ENCODE peak calls at places on chromosomes 3 and 15, in five cellular contexts. One of them, this sample, is unnamed.
A peak's percentile ranks its signal among the peaks of the same experiment; 100 is the strongest.

GRCh38 chr3:159764211-159765024 is 224.2 kb upstream of the IL12A start:
- DNase-seq in thyroid gland: no peak
- DNase-seq in endothelial cell of umbilical vein: no peak
- DNase-seq in heart left ventricle: peak; percentile 82
- DNase-seq in uterus: no peak
- DNase-seq in this sample: no peak

GRCh38 chr3:73999501-73999900 is 374.8 kb upstream of the PDZRN3 start:
- DNase-seq in uterus: no peak
- DNase-seq in thyroid gland: no peak
- DNase-seq in endothelial cell of umbilical vein: no peak
- DNase-seq in heart left ventricle: no peak
- DNase-seq in this sample: no peak

GRCh38 chr3:120103276-120103675 is 9.0 kb upstream of the GSK3B start:
- DNase-seq in uterus: no peak
- DNase-seq in endothelial cell of umbilical vein: no peak
- DNase-seq in heart left ventricle: no peak
- DNase-seq in thyroid gland: no peak
- DNase-seq in this sample: no peak

GRCh38 chr3:187929115-187929828 is 184.0 kb upstream of the BCL6 start:
- DNase-seq in endothelial cell of umbilical vein: no peak
- DNase-seq in uterus: no peak
- DNase-seq in heart left ventricle: no peak
- DNase-seq in thyroid gland: no peak
- DNase-seq in this sample: no peak

GRCh38 chr15:29139540-29140459 is 129.8 kb downstream of the NSMCE3 start:
- DNase-seq in thyroid gland: peak; percentile 60
- DNase-seq in heart left ventricle: no peak
- DNase-seq in uterus: no peak
- DNase-seq in endothelial cell of umbilical vein: peak; percentile 33
- DNase-seq in this sample: peak; percentile 45

GRCh38 chr15:37148714-37149113 is 48.4 kb upstream of the MEIS2 start:
- DNase-seq in uterus: no peak
- DNase-seq in heart left ventricle: no peak
- DNase-seq in endothelial cell of umbilical vein: no peak
- DNase-seq in thyroid gland: no peak
- DNase-seq in this sample: no peak

GRCh38 chr3:140994316-140994715 is 52.7 kb downstream of the SLC25A36 start:
- DNase-seq in thyroid gland: no peak
- DNase-seq in endothelial cell of umbilical vein: no peak
- DNase-seq in uterus: no peak
- DNase-seq in heart left ventricle: no peak
- DNase-seq in this sample: no peak

GRCh38 chr3:52817860-52818259 is 12.6 kb downstream of the ITIH4 start:
- DNase-seq in uterus: no peak
- DNase-seq in endothelial cell of umbilical vein: no peak
- DNase-seq in thyroid gland: no peak
- DNase-seq in heart left ventricle: no peak
- DNase-seq in this sample: no peak

GRCh38 chr3:164267031-164267430 is 811.3 kb downstream of the SI start:
- DNase-seq in heart left ventricle: no peak
- DNase-seq in uterus: no peak
- DNase-seq in endothelial cell of umbilical vein: no peak
- DNase-seq in thyroid gland: no peak
- DNase-seq in this sample: no peak

GRCh38 chr15:32818758-32819405 is 101.1 kb downstream of the GREM1 start:
- DNase-seq in uterus: peak; percentile 38
- DNase-seq in thyroid gland: peak; percentile 8
- DNase-seq in endothelial cell of umbilical vein: no peak
- DNase-seq in heart left ventricle: no peak
- DNase-seq in this sample: no peak

GRCh38 chr3:44130249-44130648 is 111.4 kb upstream of the TOPAZ1 start:
- DNase-seq in heart left ventricle: no peak
- DNase-seq in endothelial cell of umbilical vein: no peak
- DNase-seq in uterus: no peak
- DNase-seq in thyroid gland: no peak
- DNase-seq in this sample: no peak

GRCh38 chr15:62896380-62896866 is 146.1 kb upstream of the TPM1 start:
- DNase-seq in endothelial cell of umbilical vein: no peak
- DNase-seq in uterus: no peak
- DNase-seq in heart left ventricle: no peak
- DNase-seq in thyroid gland: no peak
- DNase-seq in this sample: no peak

GRCh38 chr3:67686067-67686466 is 31.7 kb upstream of the SUCLG2 start:
- DNase-seq in thyroid gland: no peak
- DNase-seq in heart left ventricle: no peak
- DNase-seq in uterus: no peak
- DNase-seq in endothelial cell of umbilical vein: no peak
- DNase-seq in this sample: no peak

GRCh38 chr15:51374131-51374530 is 32.7 kb downstream of the GLDN start:
- DNase-seq in endothelial cell of umbilical vein: no peak
- DNase-seq in thyroid gland: no peak
- DNase-seq in uterus: no peak
- DNase-seq in heart left ventricle: no peak
- DNase-seq in this sample: no peak

GRCh38 chr15:36617529-36618196 is 38.2 kb downstream of the CDIN1 start:
- DNase-seq in thyroid gland: no peak
- DNase-seq in endothelial cell of umbilical vein: no peak
- DNase-seq in heart left ventricle: no peak
- DNase-seq in uterus: no peak
- DNase-seq in this sample: no peak

GRCh38 chr3:4930501-4930900 is 48.7 kb upstream of the BHLHE40 start:
- DNase-seq in heart left ventricle: no peak
- DNase-seq in endothelial cell of umbilical vein: no peak
- DNase-seq in thyroid gland: no peak
- DNase-seq in uterus: no peak
- DNase-seq in this sample: no peak

GRCh38 chr3:88180398-88180999 is 30.7 kb downstream of the C3orf38 start:
- DNase-seq in thyroid gland: no peak
- DNase-seq in endothelial cell of umbilical vein: peak; percentile 48
- DNase-seq in heart left ventricle: no peak
- DNase-seq in uterus: no peak
- DNase-seq in this sample: peak; percentile 53

GRCh38 chr3:71305246-71306206 is 278.0 kb downstream of the FOXP1 start:
- DNase-seq in uterus: no peak
- DNase-seq in thyroid gland: peak; percentile 71
- DNase-seq in heart left ventricle: peak; percentile 42
- DNase-seq in endothelial cell of umbilical vein: peak; percentile 71
- DNase-seq in this sample: no peak

GRCh38 chr15:64068133-64068532 is 21.8 kb upstream of the DAPK2 start:
- DNase-seq in uterus: no peak
- DNase-seq in endothelial cell of umbilical vein: no peak
- DNase-seq in heart left ventricle: no peak
- DNase-seq in thyroid gland: no peak
- DNase-seq in this sample: no peak

GRCh38 chr15:64070106-64070505 is 23.5 kb downstream of the CIAO2A start:
- DNase-seq in uterus: no peak
- DNase-seq in endothelial cell of umbilical vein: no peak
- DNase-seq in heart left ventricle: no peak
- DNase-seq in thyroid gland: no peak
- DNase-seq in this sample: peak; percentile 10

GRCh38 chr15:64070965-64071851 is 22.4 kb downstream of the CIAO2A start:
- DNase-seq in uterus: peak; percentile 85
- DNase-seq in endothelial cell of umbilical vein: peak; percentile 86
- DNase-seq in thyroid gland: peak; percentile 42
- DNase-seq in heart left ventricle: peak; percentile 38
- DNase-seq in this sample: peak; percentile 29

GRCh38 chr15:64071931-64072765 is 21.5 kb downstream of the CIAO2A start:
- DNase-seq in endothelial cell of umbilical vein: no peak
- DNase-seq in thyroid gland: no peak
- DNase-seq in heart left ventricle: no peak
- DNase-seq in uterus: no peak
- DNase-seq in this sample: no peak

DNA sequence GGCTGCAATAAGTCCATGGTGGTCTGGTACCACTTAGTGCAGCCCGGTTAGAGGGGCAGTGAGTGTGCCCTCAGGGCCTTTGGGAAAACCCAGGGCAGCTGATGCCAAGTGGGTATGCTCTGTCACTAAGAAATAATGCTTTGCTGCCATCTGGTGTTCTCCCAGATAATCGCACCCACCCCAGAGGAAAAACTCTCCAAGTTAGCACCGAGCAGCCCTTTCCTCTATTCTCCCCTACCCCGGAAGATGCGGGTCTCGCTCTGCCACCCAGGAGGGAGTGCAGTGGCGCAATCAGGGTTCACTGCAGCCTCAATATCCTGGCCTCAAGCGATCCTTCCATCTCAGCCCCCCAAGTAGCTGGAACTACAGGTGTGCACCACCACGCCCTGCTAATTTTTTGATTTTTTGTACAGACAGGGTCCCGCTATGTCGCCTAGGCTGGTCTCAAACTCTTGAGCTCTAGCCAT is 21.3 kb upstream of the DAPK2 start:
- DNase-seq in heart left ventricle: peak; percentile 52
- DNase-seq in thyroid gland: peak; percentile 66
- DNase-seq in endothelial cell of umbilical vein: peak; percentile 64
- DNase-seq in uterus: peak; percentile 63
- DNase-seq in this sample: peak; percentile 78
- TF ChIP-seq POLR2A in heart left ventricle: no peak
- TF ChIP-seq POLR2A in thyroid gland: no peak
- TF ChIP-seq POLR2A in endothelial cell of umbilical vein: no peak
- TF ChIP-seq POLR2A in uterus: no peak
- TF ChIP-seq POLR2A in this sample: no peak

GRCh38 chr3:47512416-47513124 is 942 bp downstream of the ELP6 start:
- DNase-seq in endothelial cell of umbilical vein: peak; percentile 56
- DNase-seq in uterus: peak; percentile 34
- DNase-seq in thyroid gland: peak; percentile 28
- DNase-seq in heart left ventricle: no peak
- DNase-seq in this sample: peak; percentile 57
- TF ChIP-seq POLR2A in endothelial cell of umbilical vein: no peak
- TF ChIP-seq POLR2A in uterus: no peak
- TF ChIP-seq POLR2A in thyroid gland: no peak
- TF ChIP-seq POLR2A in heart left ventricle: no peak
- TF ChIP-seq POLR2A in this sample: no peak

DNA sequence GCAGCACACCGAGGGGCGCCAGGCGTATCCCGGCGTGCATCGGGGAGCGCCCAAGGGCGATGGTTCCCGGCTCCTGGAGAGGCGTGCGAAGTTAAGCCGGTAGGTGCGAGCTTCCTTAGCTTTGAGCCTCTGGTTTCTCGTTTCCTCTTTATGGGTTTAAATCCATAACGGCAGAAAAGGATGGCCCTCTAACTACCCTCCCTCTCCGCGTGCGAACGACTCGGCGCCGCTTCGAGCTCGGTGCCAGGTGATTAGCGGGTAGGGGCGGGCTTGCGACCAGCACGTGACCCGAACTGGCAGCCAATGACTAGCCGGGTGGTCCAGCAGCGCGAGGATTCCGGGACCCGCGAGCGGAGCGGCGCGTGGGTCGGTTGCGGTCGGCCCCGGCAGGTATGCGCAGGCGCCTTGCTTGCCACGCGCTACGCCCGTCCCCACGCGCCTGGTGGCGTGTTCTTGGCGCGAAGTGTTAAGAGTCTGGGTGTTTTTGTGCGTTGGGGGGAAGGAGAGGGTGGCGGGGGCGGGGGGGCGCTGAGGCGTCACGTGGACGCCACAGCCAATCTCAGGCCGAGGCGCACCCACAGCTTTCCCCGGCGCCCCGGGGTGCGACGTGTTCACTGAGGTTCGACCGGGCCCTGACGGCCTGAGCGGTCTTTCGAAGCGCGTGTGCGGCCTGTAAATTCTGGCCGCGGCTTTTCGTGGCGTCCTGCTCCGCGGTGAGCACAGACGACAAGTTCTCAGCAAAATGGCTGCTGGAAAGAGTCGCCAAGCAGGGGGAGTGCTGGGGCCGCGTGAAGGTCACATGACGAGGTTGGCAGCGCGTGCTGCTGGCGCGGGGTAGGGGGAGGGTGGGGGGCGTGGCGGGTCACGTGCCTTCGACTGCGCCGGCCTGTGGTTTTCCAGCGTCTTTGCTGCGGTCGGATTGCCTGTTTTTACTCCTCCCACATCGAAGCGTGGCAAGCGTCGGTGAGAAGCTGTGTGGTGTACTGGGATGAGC is 38.7 kb upstream of the MGA start:
- DNase-seq in thyroid gland: peak; percentile 79
- DNase-seq in uterus: peak; percentile 82
- DNase-seq in heart left ventricle: peak; percentile 84
- DNase-seq in endothelial cell of umbilical vein: peak; percentile 80
- DNase-seq in this sample: peak; percentile 86
- TF ChIP-seq POLR2A in thyroid gland: peak; percentile 19
- TF ChIP-seq POLR2A in uterus: no peak
- TF ChIP-seq POLR2A in heart left ventricle: peak; percentile 20
- TF ChIP-seq POLR2A in endothelial cell of umbilical vein: peak; percentile 22
- TF ChIP-seq POLR2A in this sample: peak; percentile 26

GRCh38 chr3:193840111-193840641 is 247.2 kb downstream of the OPA1 start:
- DNase-seq in endothelial cell of umbilical vein: no peak
- DNase-seq in heart left ventricle: no peak
- DNase-seq in uterus: no peak
- DNase-seq in thyroid gland: no peak
- DNase-seq in this sample: no peak
- TF ChIP-seq POLR2A in endothelial cell of umbilical vein: no peak
- TF ChIP-seq POLR2A in heart left ventricle: no peak
- TF ChIP-seq POLR2A in uterus: no peak
- TF ChIP-seq POLR2A in thyroid gland: no peak
- TF ChIP-seq POLR2A in this sample: no peak

GRCh38 chr3:59046839-59047238 is 3.0 kb downstream of the CFAP20DC start:
- DNase-seq in heart left ventricle: no peak
- DNase-seq in endothelial cell of umbilical vein: no peak
- DNase-seq in uterus: no peak
- DNase-seq in thyroid gland: no peak
- DNase-seq in this sample: no peak

GRCh38 chr3:59043391-59043790 is 6.4 kb downstream of the CFAP20DC start:
- DNase-seq in heart left ventricle: no peak
- DNase-seq in uterus: no peak
- DNase-seq in endothelial cell of umbilical vein: no peak
- DNase-seq in thyroid gland: no peak
- DNase-seq in this sample: no peak

GRCh38 chr3:59040902-59041301 is 8.9 kb downstream of the CFAP20DC start:
- DNase-seq in heart left ventricle: no peak
- DNase-seq in thyroid gland: no peak
- DNase-seq in endothelial cell of umbilical vein: no peak
- DNase-seq in uterus: no peak
- DNase-seq in this sample: no peak
- TF ChIP-seq POLR2A in heart left ventricle: no peak
- TF ChIP-seq POLR2A in thyroid gland: no peak
- TF ChIP-seq POLR2A in endothelial cell of umbilical vein: no peak
- TF ChIP-seq POLR2A in uterus: no peak
- TF ChIP-seq POLR2A in this sample: no peak

GRCh38 chr15:67065531-67066005 is at the start of gene SMAD3:
- DNase-seq in endothelial cell of umbilical vein: peak; percentile 93
- DNase-seq in heart left ventricle: peak; percentile 94
- DNase-seq in thyroid gland: peak; percentile 94
- DNase-seq in uterus: peak; percentile 90
- DNase-seq in this sample: peak; percentile 87
- TF ChIP-seq POLR2A in endothelial cell of umbilical vein: peak; percentile 80
- TF ChIP-seq POLR2A in heart left ventricle: peak; percentile 79
- TF ChIP-seq POLR2A in thyroid gland: peak; percentile 89
- TF ChIP-seq POLR2A in uterus: peak; percentile 59
- TF ChIP-seq POLR2A in this sample: no peak

This sample was measured in erythroblast.